ENCODE peak calls at places on chromosomes 5 and 9, in nine cellular contexts. B is right lobe of liver, C is upper lobe of left lung, U is esophagus squamous epithelium, H is body of pancreas, K is IMR-90, X is heart left ventricle, E is A549, N is GM12878. M is an unnamed sample.

GRCh38 chr5:58447231-58447630 is 12.7 kb downstream of the PLK2 start:
- DNase-seq in B (no peak), C (no peak), U (no peak), H (no peak), K (peak), X (no peak), E (no peak), N (no peak), M (no peak)

GRCh38 chr5:107551088-107551487 is 119.6 kb downstream of the EFNA5 start:
- DNase-seq in B (no peak), C (no peak), U (no peak), H (no peak), K (no peak), X (no peak), E (no peak), N (no peak), M (no peak)

GRCh38 chr9:97983524-97984187 is 515 bp downstream of the ANP32B start:
- DNase-seq in B (peak), C (peak), U (no peak), H (peak), K (peak), X (peak), E (peak), N (no peak), M (no peak)

GRCh38 chr5:151008124-151008491 is 12.3 kb upstream of the GPX3 start:
- DNase-seq in B (no peak), C (no peak), U (no peak), H (no peak), K (no peak), X (no peak), E (no peak), N (no peak), M (no peak)

GRCh38 chr5:74367241-74367733 is 273.2 kb downstream of the ENC1 start:
- DNase-seq in B (no peak), C (no peak), U (no peak), H (no peak), K (no peak), X (peak), E (no peak), N (no peak), M (no peak)

GRCh38 chr5:79829260-79829659 is 139.6 kb downstream of the CMYA5 start:
- DNase-seq in B (no peak), C (peak), U (no peak), H (no peak), K (no peak), X (no peak), E (peak), N (no peak), M (no peak)

GRCh38 chr5:147780924-147781530 is 1.5 kb downstream of the JAKMIP2 start:
- DNase-seq in B (no peak), C (no peak), U (no peak), H (no peak), K (no peak), X (no peak), E (no peak), N (no peak), M (no peak)

GRCh38 chr5:99675974-99676373 is 747.2 kb upstream of the CHD1 start:
- DNase-seq in B (no peak), C (no peak), U (no peak), H (no peak), K (no peak), X (no peak), E (no peak), N (no peak), M (no peak)

GRCh38 chr5:123907349-123907748 is 395.4 kb downstream of the CSNK1G3 start:
- DNase-seq in B (no peak), C (no peak), U (no peak), H (no peak), K (no peak), X (no peak), E (no peak), N (no peak), M (no peak)

GRCh38 chr5:14775857-14776256 is 95.7 kb downstream of the ANKH start:
- DNase-seq in B (no peak), C (peak), U (no peak), H (no peak), K (peak), X (peak), E (no peak), N (no peak), M (peak)

GRCh38 chr9:136667940-136668760 is 5.4 kb downstream of the EGFL7 start:
- DNase-seq in B (peak), C (peak), U (no peak), H (no peak), K (no peak), X (no peak), E (no peak), N (no peak), M (no peak)
- TF ChIP-seq CTCF in B (no peak), C (no peak), U (no peak), H (no peak), K (no peak), X (no peak), E (no peak), N (no peak), M (no peak)

GRCh38 chr5:57315941-57316340 is 142.1 kb downstream of the GPBP1 start:
- DNase-seq in B (no peak), C (no peak), U (no peak), H (no peak), K (no peak), X (no peak), E (no peak), N (no peak), M (no peak)

GRCh38 chr5:57311251-57311650 is 137.4 kb downstream of the GPBP1 start:
- DNase-seq in B (no peak), C (no peak), U (no peak), H (no peak), K (no peak), X (no peak), E (no peak), N (no peak), M (no peak)

GRCh38 chr5:57316798-57317327 is 143.0 kb downstream of the GPBP1 start:
- DNase-seq in B (no peak), C (no peak), U (no peak), H (no peak), K (peak), X (no peak), E (no peak), N (no peak), M (no peak)

GRCh38 chr5:57311921-57312320 is 138.1 kb downstream of the GPBP1 start:
- DNase-seq in B (no peak), C (no peak), U (no peak), H (no peak), K (no peak), X (no peak), E (no peak), N (no peak), M (no peak)

DNA sequence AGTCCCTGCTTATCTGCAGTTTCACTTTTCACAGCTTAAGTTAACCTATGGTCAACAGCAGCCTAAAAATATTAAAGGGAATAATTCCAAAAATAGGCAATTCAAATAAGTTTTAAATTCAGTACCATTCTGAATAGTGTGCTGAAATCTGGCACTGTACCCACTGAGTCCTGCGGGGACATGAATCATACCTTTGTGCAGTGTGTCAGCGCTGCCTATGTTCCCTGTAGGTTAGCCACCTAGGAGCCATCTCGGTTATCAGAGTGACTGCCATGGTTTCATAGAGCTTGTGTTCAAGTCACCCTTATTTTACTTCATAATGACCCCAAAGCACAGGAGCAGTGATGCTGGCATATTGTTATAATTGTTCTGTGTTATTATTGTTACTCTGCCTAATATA is 139.9 kb downstream of the GPBP1 start:
- DNase-seq in B (no peak), C (no peak), U (no peak), H (no peak), K (no peak), X (no peak), E (no peak), N (no peak), M (no peak)
- TF ChIP-seq POLR2A in B (no peak), C (no peak), U (no peak), H (no peak), K (no peak), X (no peak), E (no peak), N (no peak), M (no peak)

GRCh38 chr5:121793791-121794190 is 57.9 kb upstream of the FTMT start:
- DNase-seq in B (no peak), C (no peak), U (no peak), H (no peak), K (no peak), X (no peak), E (no peak), N (no peak), M (no peak)
- H3K4me3 ChIP-seq in B (no peak), C (no peak), U (no peak), H (no peak), K (no peak), X (no peak), E (no peak), N (no peak), M (no peak)

DNA sequence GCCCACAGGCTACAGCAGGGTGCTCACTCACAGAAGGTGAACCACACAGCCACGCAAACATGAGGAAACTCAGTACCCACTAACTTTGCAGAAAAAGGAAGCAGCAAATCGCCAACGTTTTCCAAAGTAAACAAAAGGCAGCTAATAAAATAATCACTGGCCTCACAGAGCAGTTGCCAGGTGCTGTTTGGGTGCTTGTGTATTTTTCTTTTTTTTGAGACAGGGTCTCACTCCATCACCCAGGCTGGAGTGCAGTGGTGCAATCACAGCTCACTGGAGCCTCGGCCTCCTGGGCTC is 3.8 kb downstream of the SNAPC4 start:
- DNase-seq in B (no peak), C (no peak), U (no peak), H (no peak), K (no peak), X (no peak), E (no peak), N (no peak), M (no peak)
- TF ChIP-seq CTCF in B (no peak), C (no peak), U (no peak), H (no peak), K (no peak), X (no peak), E (no peak), N (no peak), M (no peak)